ENCODE peak calls at places on chromosomes 11 and 22, in ten cellular contexts. R, O, K, F, D, E, J, H, Y and Q are unnamed samples.

GRCh38 chr22:42489000-42489399 is 30.6 kb downstream of the RRP7A start:
- DNase-seq in J (no peak), O (no peak), Y (no peak), K (no peak), R (no peak), D (no peak), F (no peak), H (no peak), E (no peak), Q (no peak)

GRCh38 chr11:106176817-106177216 is 99.4 kb downstream of the AASDHPPT start:
- DNase-seq in K (no peak), D (no peak), R (no peak), E (no peak), H (no peak), Y (no peak), F (no peak), J (no peak), O (no peak), Q (no peak)

GRCh38 chr11:126212089-126212660 is 593 bp downstream of the FAM118B start:
- DNase-seq in O (peak; percentile 7), H (no peak), Y (no peak), K (no peak), E (no peak), D (no peak), F (peak; percentile 14), J (no peak), R (peak; percentile 21), Q (no peak)

GRCh38 chr22:25748140-25748539 is 6.2 kb downstream of the MYO18B start:
- DNase-seq in E (no peak), O (no peak), Y (no peak), H (no peak), D (no peak), J (no peak), K (no peak), R (no peak), F (no peak), Q (no peak)

GRCh38 chr11:86559311-86559945 is 113.0 kb downstream of the ME3 start:
- DNase-seq in H (peak; percentile 94), R (peak; percentile 60), Y (peak; percentile 67), D (no peak), E (no peak), O (peak; percentile 95), F (peak; percentile 95), J (peak; percentile 70), K (no peak), Q (peak; percentile 33)

GRCh38 chr22:20438066-20438677 is 547 bp upstream of the SCARF2 start:
- DNase-seq in R (peak; percentile 46), D (no peak), Y (peak; percentile 58), F (peak; percentile 46), O (peak; percentile 30), K (peak; percentile 64), J (no peak), H (no peak), E (no peak), Q (no peak)

GRCh38 chr11:8354622-8355417 is 91.1 kb upstream of the LMO1 start:
- DNase-seq in K (peak; percentile 27), Y (no peak), R (no peak), O (no peak), H (no peak), D (no peak), F (no peak), J (no peak), E (no peak), Q (peak; percentile 56)

GRCh38 chr22:37544955-37545702 is 15.2 kb upstream of the CDC42EP1 start:
- DNase-seq in E (no peak), H (peak; percentile 54), R (peak; percentile 65), J (no peak), F (peak; percentile 83), Y (peak; percentile 86), D (peak; percentile 81), O (peak; percentile 79), K (peak; percentile 82), Q (peak; percentile 83)

GRCh38 chr11:16832193-16832539 is 93.7 kb downstream of the C11orf58 start:
- DNase-seq in K (no peak), D (no peak), O (no peak), E (no peak), F (no peak), H (no peak), J (no peak), R (no peak), Y (no peak), Q (no peak)
- H3K4me3 ChIP-seq in K (no peak overlapping the region), D (no peak overlapping the region), O (no peak overlapping the region), E (no peak overlapping the region), F (no peak overlapping the region), H (no peak overlapping the region), J (no peak overlapping the region), R (no peak overlapping the region), Y (no peak overlapping the region), Q (no peak overlapping the region)

DNA sequence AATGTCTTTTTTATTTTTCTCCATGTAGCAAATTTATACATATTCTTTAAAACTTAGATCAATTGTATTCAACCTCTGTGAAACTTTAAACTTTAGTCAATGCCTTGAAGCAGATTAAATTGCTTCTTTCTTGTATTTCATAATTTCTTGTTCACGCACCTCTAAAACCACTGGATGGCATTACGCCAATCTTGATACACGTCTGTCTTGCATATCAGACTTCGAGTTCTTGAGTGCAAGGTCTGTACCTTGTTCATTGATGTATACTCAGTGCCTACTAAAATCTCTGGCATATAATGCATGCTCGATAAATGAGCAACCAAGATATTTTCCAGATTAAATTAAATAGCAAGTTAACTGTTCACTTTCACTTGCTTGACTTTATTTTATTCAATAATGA is 236.8 kb downstream of the CASP12 start:
- DNase-seq in H (no peak), D (no peak), K (no peak), J (no peak), Y (no peak), R (no peak), O (no peak), F (no peak), E (no peak), Q (peak; percentile 3)
- H3K4me3 ChIP-seq in H (no peak overlapping the region), D (no peak overlapping the region), K (no peak overlapping the region), J (no peak overlapping the region), Y (no peak overlapping the region), R (no peak overlapping the region), O (no peak overlapping the region), F (no peak overlapping the region), E (no peak overlapping the region), Q (no peak overlapping the region)

GRCh38 chr22:39570665-39571064 is at the start of gene CACNA1I:
- DNase-seq in R (no peak), D (no peak), Y (no peak), H (no peak), F (no peak), O (no peak), K (no peak), J (no peak), E (no peak), Q (no peak)

GRCh38 chr22:39570226-39570625 is 327 bp upstream of the CACNA1I start:
- DNase-seq in R (no peak), D (no peak), Y (no peak), K (no peak), O (no peak), E (no peak), H (no peak), J (no peak), F (no peak), Q (no peak)

GRCh38 chr22:39567135-39567946 is 3.2 kb upstream of the CACNA1I start:
- DNase-seq in D (no peak), O (no peak), H (no peak), F (no peak), K (no peak), R (no peak), J (no peak), Y (no peak), E (no peak), Q (peak; percentile 12)

GRCh38 chr22:39569066-39569465 is 1.5 kb upstream of the CACNA1I start:
- DNase-seq in E (no peak), K (no peak), J (no peak), Y (no peak), D (no peak), F (no peak), R (no peak), O (no peak), H (no peak), Q (no peak)

DNA sequence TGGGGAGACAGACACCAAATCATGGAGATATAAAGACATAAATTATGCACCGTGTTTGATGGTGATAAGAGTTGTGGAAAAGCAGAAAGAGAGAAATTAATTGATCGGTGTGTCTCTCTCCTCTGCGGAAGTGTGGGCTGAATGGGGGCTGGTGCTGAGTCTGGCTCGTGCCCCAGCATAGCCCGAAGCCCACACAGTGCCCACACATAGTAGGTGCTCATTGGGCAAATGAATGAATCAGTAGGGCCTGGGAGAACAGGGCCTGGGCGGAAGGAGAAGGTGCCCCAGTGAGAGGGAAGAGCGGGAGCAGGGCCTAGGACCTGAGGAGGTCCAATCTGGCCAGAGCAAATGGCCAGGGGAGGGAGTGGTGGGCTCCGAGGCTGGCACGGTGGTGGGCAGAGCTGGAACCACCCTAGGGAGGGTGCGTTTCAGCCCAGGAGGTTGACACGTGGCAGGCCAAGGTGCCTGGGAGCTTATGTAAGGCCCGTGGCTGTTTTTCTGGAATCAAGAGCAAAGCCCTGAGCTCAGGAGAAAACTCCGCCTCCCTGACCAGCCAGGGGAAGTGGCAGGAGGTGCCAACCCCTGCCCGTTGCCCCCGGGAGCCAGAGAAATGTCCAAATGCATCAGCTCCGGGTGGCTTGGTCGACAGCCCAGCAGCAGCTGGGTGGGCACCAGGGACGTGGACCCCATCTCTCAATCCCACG is 2.1 kb upstream of the CACNA1I start:
- DNase-seq in F (no peak), E (no peak), O (no peak), D (no peak), J (no peak), H (no peak), R (no peak), K (no peak), Y (no peak), Q (no peak)
- H3K4me3 ChIP-seq in F (no peak overlapping the region), E (no peak overlapping the region), O (no peak overlapping the region), D (no peak overlapping the region), J (no peak overlapping the region), H (no peak overlapping the region), R (no peak overlapping the region), K (no peak overlapping the region), Y (no peak overlapping the region), Q (no peak overlapping the region)

GRCh38 chr22:50311606-50312351 is 4.3 kb upstream of the PLXNB2 start:
- DNase-seq in F (no peak), D (no peak), K (no peak), J (no peak), E (no peak), O (no peak), Y (no peak), H (no peak), R (no peak), Q (no peak)

GRCh38 chr22:50312371-50312770 is 4.9 kb upstream of the PLXNB2 start:
- DNase-seq in H (no peak), R (no peak), D (no peak), Y (no peak), J (no peak), K (no peak), E (no peak), F (no peak), O (no peak), Q (no peak)

GRCh38 chr22:50314081-50314454 is 6.6 kb upstream of the PLXNB2 start:
- DNase-seq in F (no peak), D (no peak), J (no peak), O (no peak), K (no peak), H (no peak), R (no peak), Y (no peak), E (no peak), Q (no peak)

GRCh38 chr22:50313600-50313999 is 6.2 kb upstream of the PLXNB2 start:
- DNase-seq in Y (peak; percentile 3), H (no peak), E (no peak), D (no peak), F (no peak), R (no peak), K (no peak), O (no peak), J (no peak), Q (no peak)

DNA sequence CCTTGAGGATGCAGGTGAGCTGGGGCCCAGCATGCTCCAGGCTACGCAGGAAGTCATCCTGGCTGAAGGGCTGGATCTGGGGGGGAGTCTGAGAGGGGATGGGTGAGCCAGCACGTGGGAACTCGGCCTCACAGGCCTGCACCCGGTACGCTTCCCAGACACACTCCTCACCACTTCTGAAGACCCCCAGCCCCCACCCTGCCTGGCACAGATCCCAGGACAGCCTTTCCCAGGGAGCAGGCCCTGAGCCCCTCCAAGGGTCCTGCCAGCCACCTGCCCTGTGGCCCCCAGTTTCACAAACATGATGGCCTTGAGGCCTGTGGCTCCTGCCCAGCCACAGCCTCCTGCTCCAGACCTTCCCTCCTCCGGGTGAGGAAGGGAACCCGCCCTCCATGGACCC is 5.6 kb upstream of the PLXNB2 start:
- DNase-seq in E (no peak), Y (no peak), K (peak; percentile 48), F (no peak), D (no peak), H (no peak), R (no peak), O (no peak), J (no peak), Q (no peak)
- H3K4me3 ChIP-seq in E (no peak overlapping the region), Y (no peak overlapping the region), K (no peak overlapping the region), F (no peak overlapping the region), D (no peak overlapping the region), H (no peak overlapping the region), R (no peak overlapping the region), O (no peak overlapping the region), J (no peak overlapping the region), Q (no peak overlapping the region)